ENCODE peak calls at places on chromosomes 16 and 17, in ten cellular contexts. Y is BJ; X is activated T-cell treated with anti-CD3 and anti-CD28 coated beads for 4 hours; H is AG08395; G is hypothalamus; I is stimulated activated CD8-positive, alpha-beta memory T cell treated with anti-CD3 and anti-CD28 coated beads, Interleukin-4, amount 100 ng/mL, for 4 hours; S is nucleus accumbens; C is GM04503; T is T1000; U is neural progenitor cell. K is an unnamed sample.

GRCh38 chr17:35708951-35709350 is 22.5 kb upstream of the RASL10B start:
- DNase-seq in C (no peak), X (no peak), I (no peak), U (no peak), T (no peak), G (no peak), Y (no peak), H (no peak), S (no peak), K (no peak)

GRCh38 chr17:32551186-32551955 is 64.6 kb downstream of the CDK5R1 start:
- DNase-seq in H (peak), S (no peak), Y (no peak), U (no peak), T (no peak), G (no peak), I (no peak), X (no peak), C (no peak), K (no peak)

GRCh38 chr17:79012563-79013134 is 3.1 kb upstream of the CANT1 start:
- DNase-seq in G (no peak), U (no peak), Y (no peak), C (no peak), H (no peak), S (no peak), T (no peak), I (no peak), X (no peak), K (no peak)

GRCh38 chr16:88421301-88421700 is 31.8 kb upstream of the ZFPM1 start:
- DNase-seq in G (no peak), Y (no peak), T (no peak), C (no peak), I (no peak), U (no peak), X (no peak), S (no peak), H (no peak), K (no peak)

GRCh38 chr17:82003411-82004381 is 19.0 kb downstream of the CENPX start:
- DNase-seq in X (no peak), I (no peak), G (no peak), C (peak), Y (peak), H (peak), S (no peak), U (no peak), T (peak), K (no peak)

GRCh38 chr17:58966208-58966607 is 140.5 kb downstream of the TRIM37 start:
- DNase-seq in C (no peak), I (no peak), H (no peak), Y (no peak), X (no peak), G (no peak), T (no peak), U (no peak), S (no peak), K (no peak)

GRCh38 chr17:67891481-67892119 is 66.3 kb downstream of the BPTF start:
- DNase-seq in I (no peak), Y (peak), H (peak), T (no peak), X (no peak), G (no peak), S (no peak), U (peak), C (peak), K (peak)

GRCh38 chr16:20611975-20612471 is 35.9 kb upstream of the ACSM2B start:
- DNase-seq in I (no peak), G (no peak), T (no peak), C (no peak), X (no peak), U (no peak), S (peak), Y (no peak), H (no peak), K (peak)

GRCh38 chr16:48522041-48522440 is 87.9 kb downstream of the N4BP1 start:
- DNase-seq in U (no peak), I (no peak), C (no peak), Y (no peak), S (no peak), H (no peak), T (no peak), X (no peak), G (no peak), K (no peak)

GRCh38 chr17:74190807-74191206 is 12.7 kb upstream of the RPL38 start:
- DNase-seq in S (no peak), H (peak), C (no peak), T (no peak), I (no peak), U (peak), X (no peak), G (no peak), Y (no peak), K (no peak)

GRCh38 chr16:1458336-1458976 is 14.1 kb upstream of the CCDC154 start:
- DNase-seq in S (no peak), T (no peak), G (no peak), C (no peak), U (no peak), H (peak), X (no peak), I (no peak), Y (peak), K (no peak)

GRCh38 chr16:59567496-59567895 is 833.4 kb upstream of the GOT2 start:
- DNase-seq in I (no peak), U (peak), Y (no peak), S (no peak), X (no peak), H (no peak), T (no peak), C (no peak), G (no peak), K (no peak)

GRCh38 chr16:54633943-54634362 is 296.7 kb upstream of the IRX5 start:
- DNase-seq in Y (no peak), C (no peak), H (no peak), U (peak), S (no peak), G (no peak), T (no peak), X (no peak), I (no peak), K (no peak)

GRCh38 chr16:72847187-72848044 is 200.5 kb downstream of the ZFHX3 start:
- DNase-seq in H (peak), I (no peak), Y (no peak), S (no peak), U (peak), T (no peak), G (no peak), C (no peak), X (no peak), K (no peak)

GRCh38 chr17:52378860-52379259 is 220.3 kb upstream of the CA10 start:
- DNase-seq in H (no peak), Y (no peak), T (no peak), I (no peak), G (no peak), C (no peak), X (no peak), S (no peak), U (no peak), K (no peak)

GRCh38 chr17:43418441-43419374 is 19.9 kb downstream of the ARL4D start:
- DNase-seq in C (peak), Y (peak), X (no peak), G (no peak), U (peak), S (peak), H (peak), I (no peak), T (peak), K (no peak)

GRCh38 chr16:24253192-24253591 is 2.9 kb upstream of the CACNG3 start:
- DNase-seq in Y (no peak), C (peak), H (peak), S (peak), U (peak), X (peak), T (no peak), I (no peak), G (no peak), K (peak)

GRCh38 chr17:68085751-68086445 is 50.4 kb downstream of the KPNA2 start:
- DNase-seq in Y (no peak), I (no peak), S (no peak), T (no peak), H (no peak), X (no peak), C (no peak), U (peak), G (no peak), K (no peak)

GRCh38 chr16:89093602-89094251 is at the start of gene ACSF3:
- DNase-seq in H (peak), X (peak), T (no peak), U (peak), I (peak), S (peak), Y (no peak), C (no peak), G (no peak), K (peak)

GRCh38 chr17:63675231-63675606 is 24.7 kb downstream of the LIMD2 start:
- DNase-seq in H (no peak), Y (no peak), C (no peak), X (no peak), U (no peak), I (no peak), G (no peak), T (no peak), S (no peak), K (no peak)

GRCh38 chr16:87414251-87414680 is 22.1 kb downstream of the MAP1LC3B start:
- DNase-seq in U (no peak), T (no peak), G (no peak), H (no peak), Y (no peak), I (no peak), C (no peak), S (no peak), X (no peak), K (no peak)

GRCh38 chr16:78976212-78976611 is 624.3 kb downstream of the MAF start:
- DNase-seq in Y (no peak), I (no peak), H (no peak), C (no peak), U (no peak), S (no peak), G (no peak), X (no peak), T (no peak), K (no peak)

GRCh38 chr16:84617068-84617630 is 729 bp downstream of the COTL1 start:
- DNase-seq in X (no peak), H (no peak), C (no peak), I (no peak), G (no peak), S (no peak), U (peak), Y (no peak), T (no peak), K (peak)